ENCODE peak calls at places on chromosomes 3 and 15, in six cellular contexts. One of them, this sample, is unnamed.

GRCh38 chr3:149263856-149264255 is 42.2 kb upstream of the CP start:
- DNase-seq in K562: no peak
- DNase-seq in A549: no peak
- DNase-seq in SK-N-SH: no peak
- DNase-seq in GM12878: no peak
- DNase-seq in HepG2: no peak
- DNase-seq in this sample: no peak

GRCh38 chr3:61872077-61872706 is 310.8 kb downstream of the PTPRG start:
- DNase-seq in K562: no peak
- DNase-seq in A549: no peak
- DNase-seq in SK-N-SH: no peak
- DNase-seq in GM12878: no peak
- DNase-seq in HepG2: no peak
- DNase-seq in this sample: no peak

GRCh38 chr15:67082007-67082536 is 16.7 kb downstream of the SMAD3 start:
- DNase-seq in K562: peak
- DNase-seq in A549: no peak
- DNase-seq in SK-N-SH: no peak
- DNase-seq in GM12878: no peak
- DNase-seq in HepG2: no peak
- DNase-seq in this sample: no peak

GRCh38 chr3:187630421-187630820 is 39.8 kb downstream of the SST start:
- DNase-seq in K562: no peak
- DNase-seq in A549: no peak
- DNase-seq in SK-N-SH: no peak
- DNase-seq in GM12878: no peak
- DNase-seq in HepG2: no peak
- DNase-seq in this sample: no peak

GRCh38 chr3:126213376-126214044 is 33.1 kb upstream of the ALDH1L1 start:
- DNase-seq in K562: no peak
- DNase-seq in A549: no peak
- DNase-seq in SK-N-SH: no peak
- DNase-seq in GM12878: no peak
- DNase-seq in HepG2: no peak
- DNase-seq in this sample: no peak

GRCh38 chr3:74904646-74905045 is 290.2 kb upstream of the CNTN3 start:
- DNase-seq in K562: no peak
- DNase-seq in A549: no peak
- DNase-seq in SK-N-SH: no peak
- DNase-seq in GM12878: no peak
- DNase-seq in HepG2: no peak
- DNase-seq in this sample: no peak

GRCh38 chr3:184687363-184688049 is 24.4 kb downstream of the MAGEF1 start:
- DNase-seq in K562: no peak
- DNase-seq in A549: no peak
- DNase-seq in SK-N-SH: peak
- DNase-seq in GM12878: no peak
- DNase-seq in HepG2: no peak
- DNase-seq in this sample: no peak

GRCh38 chr3:149936812-149937230 is 33.9 kb downstream of the PFN2 start:
- DNase-seq in K562: peak
- DNase-seq in A549: peak
- DNase-seq in SK-N-SH: peak
- DNase-seq in GM12878: peak
- DNase-seq in HepG2: peak
- DNase-seq in this sample: peak

GRCh38 chr3:120022729-120023128 is 71.5 kb downstream of the GSK3B start:
- DNase-seq in K562: peak
- DNase-seq in A549: no peak
- DNase-seq in SK-N-SH: no peak
- DNase-seq in GM12878: no peak
- DNase-seq in HepG2: no peak
- DNase-seq in this sample: peak

GRCh38 chr3:106570426-106570825 is 701.6 kb upstream of the CBLB start:
- DNase-seq in K562: no peak
- DNase-seq in A549: no peak
- DNase-seq in SK-N-SH: no peak
- DNase-seq in GM12878: no peak
- DNase-seq in HepG2: no peak
- DNase-seq in this sample: no peak

DNA sequence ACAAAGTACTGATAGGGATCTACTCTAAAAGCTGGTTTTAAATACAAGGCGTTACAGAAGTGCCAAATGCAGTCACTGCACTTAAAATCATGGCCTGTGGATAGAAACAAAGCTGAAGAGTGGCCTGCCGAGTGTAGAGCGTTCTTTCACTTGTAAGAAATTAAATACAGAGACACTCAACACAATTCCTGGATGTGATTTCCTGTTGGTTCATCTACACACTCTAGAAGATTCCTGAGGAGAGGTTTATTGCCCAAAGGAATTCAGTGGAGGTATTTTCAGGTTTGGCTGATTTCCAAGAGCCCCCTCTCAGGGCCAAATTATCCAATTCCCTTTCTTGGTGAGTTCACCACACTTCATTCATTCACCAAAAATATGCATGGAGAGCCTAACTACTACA is 200.3 kb upstream of the IL12A start:
- DNase-seq in K562: no peak
- DNase-seq in A549: no peak
- DNase-seq in SK-N-SH: no peak
- DNase-seq in GM12878: no peak
- DNase-seq in HepG2: no peak
- DNase-seq in this sample: no peak
- TF ChIP-seq SMC3 in K562: no peak
- TF ChIP-seq SMC3 in A549: no peak
- TF ChIP-seq SMC3 in SK-N-SH: no peak
- TF ChIP-seq SMC3 in GM12878: no peak
- TF ChIP-seq SMC3 in HepG2: no peak
- TF ChIP-seq SMC3 in this sample: no peak

GRCh38 chr3:23888617-23889228 is 28.1 kb downstream of the NKIRAS1 start:
- DNase-seq in K562: no peak
- DNase-seq in A549: peak
- DNase-seq in SK-N-SH: no peak
- DNase-seq in GM12878: no peak
- DNase-seq in HepG2: peak
- DNase-seq in this sample: peak
- TF ChIP-seq SMC3 in K562: peak
- TF ChIP-seq SMC3 in A549: peak
- TF ChIP-seq SMC3 in SK-N-SH: peak
- TF ChIP-seq SMC3 in GM12878: peak
- TF ChIP-seq SMC3 in HepG2: peak
- TF ChIP-seq SMC3 in this sample: peak

GRCh38 chr3:114076711-114077110 is 20.2 kb downstream of the QTRT2 start:
- DNase-seq in K562: no peak
- DNase-seq in A549: no peak
- DNase-seq in SK-N-SH: no peak
- DNase-seq in GM12878: no peak
- DNase-seq in HepG2: no peak
- DNase-seq in this sample: no peak

GRCh38 chr3:114067804-114068203 is 11.3 kb downstream of the QTRT2 start:
- DNase-seq in K562: no peak
- DNase-seq in A549: no peak
- DNase-seq in SK-N-SH: no peak
- DNase-seq in GM12878: no peak
- DNase-seq in HepG2: no peak
- DNase-seq in this sample: no peak

GRCh38 chr3:114071786-114072185 is 15.2 kb downstream of the QTRT2 start:
- DNase-seq in K562: no peak
- DNase-seq in A549: no peak
- DNase-seq in SK-N-SH: no peak
- DNase-seq in GM12878: no peak
- DNase-seq in HepG2: no peak
- DNase-seq in this sample: no peak
- TF ChIP-seq SMC3 in K562: no peak
- TF ChIP-seq SMC3 in A549: no peak
- TF ChIP-seq SMC3 in SK-N-SH: no peak
- TF ChIP-seq SMC3 in GM12878: no peak
- TF ChIP-seq SMC3 in HepG2: no peak
- TF ChIP-seq SMC3 in this sample: no peak

GRCh38 chr3:99903844-99904243 is 86.2 kb downstream of the CMSS1 start:
- DNase-seq in K562: no peak
- DNase-seq in A549: no peak
- DNase-seq in SK-N-SH: peak
- DNase-seq in GM12878: no peak
- DNase-seq in HepG2: no peak
- DNase-seq in this sample: peak

GRCh38 chr3:99900248-99900647 is 82.6 kb downstream of the CMSS1 start:
- DNase-seq in K562: no peak
- DNase-seq in A549: no peak
- DNase-seq in SK-N-SH: no peak
- DNase-seq in GM12878: no peak
- DNase-seq in HepG2: no peak
- DNase-seq in this sample: no peak

GRCh38 chr3:99899603-99900002 is 81.9 kb downstream of the CMSS1 start:
- DNase-seq in K562: no peak
- DNase-seq in A549: no peak
- DNase-seq in SK-N-SH: no peak
- DNase-seq in GM12878: no peak
- DNase-seq in HepG2: no peak
- DNase-seq in this sample: no peak

GRCh38 chr3:99901200-99901926 is 83.7 kb downstream of the CMSS1 start:
- DNase-seq in K562: no peak
- DNase-seq in A549: peak
- DNase-seq in SK-N-SH: no peak
- DNase-seq in GM12878: peak
- DNase-seq in HepG2: peak
- DNase-seq in this sample: peak

DNA sequence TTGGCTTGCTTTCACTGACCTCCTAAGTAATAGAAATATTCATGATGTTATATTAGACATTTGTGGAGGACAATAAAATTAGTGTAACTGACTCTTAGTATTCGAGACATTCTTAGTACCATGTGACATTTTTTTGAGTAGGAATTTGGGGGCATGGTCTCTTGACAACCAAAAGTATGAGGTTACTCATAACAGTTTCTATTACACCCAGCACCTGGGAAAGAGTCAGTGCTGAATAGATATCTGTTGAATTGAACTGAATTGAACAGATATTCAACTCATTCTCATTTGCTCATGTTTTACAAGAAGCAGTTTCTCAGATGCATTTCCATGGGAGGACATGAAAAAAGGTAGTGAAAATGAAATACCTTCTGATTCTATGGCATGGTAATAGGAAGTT is 84.4 kb downstream of the CMSS1 start:
- DNase-seq in K562: no peak
- DNase-seq in A549: no peak
- DNase-seq in SK-N-SH: no peak
- DNase-seq in GM12878: no peak
- DNase-seq in HepG2: no peak
- DNase-seq in this sample: peak
- TF ChIP-seq SMC3 in K562: no peak
- TF ChIP-seq SMC3 in A549: no peak
- TF ChIP-seq SMC3 in SK-N-SH: no peak
- TF ChIP-seq SMC3 in GM12878: no peak
- TF ChIP-seq SMC3 in HepG2: no peak
- TF ChIP-seq SMC3 in this sample: no peak

GRCh38 chr3:140206196-140207040 is 271.4 kb downstream of the CLSTN2 start:
- DNase-seq in K562: peak
- DNase-seq in A549: peak
- DNase-seq in SK-N-SH: peak
- DNase-seq in GM12878: no peak
- DNase-seq in HepG2: no peak
- DNase-seq in this sample: peak
- TF ChIP-seq SMC3 in K562: no peak
- TF ChIP-seq SMC3 in A549: no peak
- TF ChIP-seq SMC3 in SK-N-SH: no peak
- TF ChIP-seq SMC3 in GM12878: no peak
- TF ChIP-seq SMC3 in HepG2: no peak
- TF ChIP-seq SMC3 in this sample: no peak

GRCh38 chr3:46946856-46947544 is 29.5 kb downstream of the CCDC12 start:
- DNase-seq in K562: peak
- DNase-seq in A549: no peak
- DNase-seq in SK-N-SH: peak
- DNase-seq in GM12878: no peak
- DNase-seq in HepG2: peak
- DNase-seq in this sample: peak
- TF ChIP-seq SMC3 in K562: no peak
- TF ChIP-seq SMC3 in A549: no peak
- TF ChIP-seq SMC3 in SK-N-SH: no peak
- TF ChIP-seq SMC3 in GM12878: no peak
- TF ChIP-seq SMC3 in HepG2: no peak
- TF ChIP-seq SMC3 in this sample: no peak

DNA sequence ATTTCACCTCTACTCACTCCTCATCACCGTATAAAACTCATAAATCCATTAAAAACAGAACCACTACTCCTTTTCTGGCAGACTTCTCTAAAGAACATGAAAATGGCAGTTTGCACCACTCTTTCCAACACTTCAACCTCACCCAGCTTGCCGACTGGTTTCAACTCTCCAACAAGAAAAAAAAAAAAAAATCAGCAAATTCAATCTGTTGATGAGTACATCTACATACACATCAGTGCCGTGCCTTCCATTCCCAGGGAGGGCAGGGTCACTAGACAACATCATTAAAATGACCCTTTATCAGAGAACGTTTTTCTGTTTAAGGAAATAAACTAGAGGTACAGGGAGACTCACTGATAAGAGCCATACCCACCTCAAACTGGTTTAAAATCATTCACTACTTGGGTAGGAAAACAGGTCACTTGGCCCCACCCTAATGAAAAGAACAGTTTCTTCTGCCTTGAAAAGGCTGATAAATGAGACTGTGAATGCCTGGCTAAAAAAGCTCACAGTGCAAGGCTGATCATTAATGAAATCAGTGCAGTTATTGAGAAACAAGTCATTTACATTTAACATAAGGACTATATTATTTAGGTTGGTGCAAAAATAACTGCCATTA is 6.0 kb downstream of the ANXA2 start:
- DNase-seq in K562: no peak
- DNase-seq in A549: no peak
- DNase-seq in SK-N-SH: no peak
- DNase-seq in GM12878: no peak
- DNase-seq in HepG2: no peak
- DNase-seq in this sample: no peak
- TF ChIP-seq SMC3 in K562: no peak
- TF ChIP-seq SMC3 in A549: no peak
- TF ChIP-seq SMC3 in SK-N-SH: no peak
- TF ChIP-seq SMC3 in GM12878: no peak
- TF ChIP-seq SMC3 in HepG2: no peak
- TF ChIP-seq SMC3 in this sample: no peak

DNA sequence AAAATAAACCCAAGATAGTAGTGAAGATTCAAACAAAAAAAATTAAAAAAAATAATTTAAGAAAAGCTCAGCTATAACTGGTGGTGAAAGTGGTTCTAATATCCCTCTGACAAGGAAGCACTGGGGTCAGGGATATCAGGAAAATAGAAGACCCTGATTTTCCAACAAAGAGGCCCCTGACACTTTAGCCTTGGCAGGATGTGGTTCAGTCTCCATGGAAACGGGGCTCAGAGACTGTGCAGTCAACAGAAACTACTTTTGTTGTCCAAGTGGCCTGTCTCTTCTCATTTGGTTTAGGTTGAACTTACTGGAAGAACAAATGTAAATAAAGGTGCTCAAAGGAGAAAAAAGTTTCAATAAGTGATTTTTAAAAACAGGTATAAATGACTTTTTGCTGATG is 27.2 kb downstream of the INTS14 start:
- DNase-seq in K562: no peak
- DNase-seq in A549: no peak
- DNase-seq in SK-N-SH: peak
- DNase-seq in GM12878: peak
- DNase-seq in HepG2: peak
- DNase-seq in this sample: peak
- TF ChIP-seq SMC3 in K562: no peak
- TF ChIP-seq SMC3 in A549: no peak
- TF ChIP-seq SMC3 in SK-N-SH: no peak
- TF ChIP-seq SMC3 in GM12878: no peak
- TF ChIP-seq SMC3 in HepG2: no peak
- TF ChIP-seq SMC3 in this sample: no peak

This sample was measured in IMR-90.